ENCODE peak calls at places on chromosomes 3 and 15, in six cellular contexts. One of them, this sample, is unnamed.

GRCh38 chr3:58531956-58532355 is 5.0 kb downstream of the ACOX2 start:
- DNase-seq in cardiac fibroblast: peak
- DNase-seq in left kidney: no peak
- DNase-seq in PC-3: peak
- DNase-seq in ACHN: peak
- DNase-seq in right cardiac atrium: no peak
- DNase-seq in this sample: no peak

GRCh38 chr15:51908312-51908711 is 63.3 kb downstream of the LEO1 start:
- DNase-seq in cardiac fibroblast: peak
- DNase-seq in left kidney: no peak
- DNase-seq in PC-3: peak
- DNase-seq in ACHN: no peak
- DNase-seq in right cardiac atrium: no peak
- DNase-seq in this sample: no peak

GRCh38 chr3:131503328-131503650 is 518 bp upstream of the MRPL3 start:
- DNase-seq in cardiac fibroblast: no peak
- DNase-seq in left kidney: no peak
- DNase-seq in PC-3: no peak
- DNase-seq in ACHN: no peak
- DNase-seq in right cardiac atrium: no peak
- DNase-seq in this sample: no peak

GRCh38 chr3:73624363-73625123 is at the start of gene PDZRN3:
- DNase-seq in cardiac fibroblast: peak
- DNase-seq in left kidney: peak
- DNase-seq in PC-3: no peak
- DNase-seq in ACHN: no peak
- DNase-seq in right cardiac atrium: peak
- DNase-seq in this sample: peak

GRCh38 chr15:74131618-74132191 is 1.3 kb downstream of the ISLR2 start:
- DNase-seq in cardiac fibroblast: no peak
- DNase-seq in left kidney: no peak
- DNase-seq in PC-3: no peak
- DNase-seq in ACHN: no peak
- DNase-seq in right cardiac atrium: no peak
- DNase-seq in this sample: no peak

GRCh38 chr3:44070841-44071240 is 170.8 kb upstream of the TOPAZ1 start:
- DNase-seq in cardiac fibroblast: no peak
- DNase-seq in left kidney: peak
- DNase-seq in PC-3: no peak
- DNase-seq in ACHN: no peak
- DNase-seq in right cardiac atrium: no peak
- DNase-seq in this sample: no peak

GRCh38 chr15:88981244-88982215 is 68.4 kb upstream of the MFGE8 start:
- DNase-seq in cardiac fibroblast: peak
- DNase-seq in left kidney: no peak
- DNase-seq in PC-3: peak
- DNase-seq in ACHN: peak
- DNase-seq in right cardiac atrium: no peak
- DNase-seq in this sample: no peak

GRCh38 chr15:74127954-74128784 is 2.2 kb upstream of the ISLR2 start:
- DNase-seq in cardiac fibroblast: peak
- DNase-seq in left kidney: peak
- DNase-seq in PC-3: no peak
- DNase-seq in ACHN: peak
- DNase-seq in right cardiac atrium: peak
- DNase-seq in this sample: no peak

This sample was measured in type B pancreatic cell.